ENCODE peak calls at places on chromosomes 6 and 20, in nine cellular contexts. H is vagina; D is upper lobe of right lung; B is naive thymus-derived CD4-positive, alpha-beta T cell; P is esophagus muscularis mucosa; T is Karpas-422; L is fibroblast of lung; A is right atrium auricular region; X is sigmoid colon. U is an unnamed sample.
A peak's percentile ranks its signal among the peaks of the same experiment; 100 is the strongest.

GRCh38 chr6:112298816-112299281 is 44.5 kb upstream of the LAMA4 start:
- DNase-seq in H (no peak), D (no peak), B (no peak), P (no peak), T (no peak), L (peak; percentile 95), A (no peak), X (no peak), U (no peak)

GRCh38 chr6:35048631-35049083 is 92.5 kb downstream of the TCP11 start:
- DNase-seq in H (no peak), D (no peak), B (peak; percentile 38), P (no peak), T (no peak), L (peak; percentile 87), A (no peak), X (peak; percentile 88), U (peak; percentile 13)

GRCh38 chr20:19976595-19977372 is 40.4 kb upstream of the NAA20 start:
- DNase-seq in H (no peak), D (peak; percentile 84), B (no peak), P (no peak), T (no peak), L (peak; percentile 94), A (peak; percentile 77), X (peak; percentile 84), U (peak; percentile 18)

GRCh38 chr20:8853805-8854338 is 215.0 kb upstream of the PLCB4 start:
- DNase-seq in H (no peak), D (no peak), B (peak; percentile 11), P (no peak), T (peak; percentile 78), L (peak; percentile 70), A (no peak), X (no peak), U (peak; percentile 1)

GRCh38 chr6:139062921-139063320 is 34.4 kb downstream of the ABRACL start:
- DNase-seq in H (no peak), D (no peak), B (no peak), P (no peak), T (no peak), L (peak; percentile 78), A (no peak), X (no peak), U (no peak)

GRCh38 chr20:37411408-37412306 is 65.7 kb downstream of the SRC start:
- DNase-seq in H (no peak), D (no peak), B (no peak), P (no peak), T (no peak), L (peak; percentile 36), A (no peak), X (no peak), U (no peak)

GRCh38 chr6:135944120-135944519 is 92.6 kb downstream of the PDE7B start:
- DNase-seq in H (no peak), D (no peak), B (no peak), P (no peak), T (no peak), L (no peak), A (no peak), X (no peak), U (no peak)

GRCh38 chr6:163860194-163861081 is 445.9 kb downstream of the QKI start:
- DNase-seq in H (no peak), D (no peak), B (no peak), P (peak; percentile 89), T (no peak), L (peak; percentile 77), A (no peak), X (no peak), U (no peak)

GRCh38 chr6:30541515-30542403 is 14.5 kb downstream of the GNL1 start:
- DNase-seq in H (peak; percentile 88), D (peak; percentile 84), B (peak; percentile 81), P (peak; percentile 94), T (peak; percentile 94), L (peak; percentile 82), A (peak; percentile 87), X (peak; percentile 86), U (peak; percentile 83)

DNA sequence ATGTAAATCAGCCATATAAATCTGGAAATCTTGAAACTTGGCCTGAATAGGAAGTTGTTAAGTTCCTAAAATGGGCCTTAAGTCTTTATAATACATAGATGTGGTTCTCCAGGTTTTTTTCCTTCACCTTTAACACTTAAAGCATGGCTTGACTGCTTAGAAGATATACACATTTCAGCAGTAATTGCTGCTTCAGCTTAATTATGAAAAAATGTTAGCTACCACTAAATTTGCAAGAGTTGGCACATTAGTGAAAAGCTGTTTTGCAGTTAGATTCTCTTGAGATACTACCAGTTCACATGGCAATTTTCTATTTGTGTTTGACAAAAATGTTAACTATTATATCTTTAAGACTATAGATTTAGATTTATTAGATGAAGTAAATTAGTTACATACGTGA is 72.7 kb upstream of the MYO6 start:
- DNase-seq in H (no peak), D (no peak), B (no peak), P (no peak), T (no peak), L (no peak), A (no peak), X (no peak), U (no peak)
- H3K36me3 ChIP-seq in H (peaks cover 71% of the 10 kb centered on the region), D (peaks cover 85% of the 10 kb centered on the region), B (peaks cover 28% of the 10 kb centered on the region), P (peaks cover 42% of the 10 kb centered on the region), T (peaks cover 71% of the 10 kb centered on the region), L (peaks cover 10% of the 10 kb centered on the region), A (peaks cover 64% of the 10 kb centered on the region), X (peaks cover 48% of the 10 kb centered on the region), U (peaks cover 38% of the 10 kb centered on the region)

GRCh38 chr6:160956300-160957035 is 35.1 kb upstream of the MAP3K4 start:
- DNase-seq in H (peak; percentile 79), D (no peak), B (no peak), P (peak; percentile 86), T (no peak), L (no peak), A (no peak), X (no peak), U (no peak)

GRCh38 chr6:160960839-160961238 is 30.7 kb upstream of the MAP3K4 start:
- DNase-seq in H (no peak), D (no peak), B (no peak), P (no peak), T (no peak), L (no peak), A (no peak), X (no peak), U (no peak)

GRCh38 chr6:160962835-160963623 is 28.5 kb upstream of the MAP3K4 start:
- DNase-seq in H (peak; percentile 72), D (no peak), B (no peak), P (peak; percentile 53), T (no peak), L (no peak), A (no peak), X (no peak), U (no peak)

GRCh38 chr6:160955508-160956295 is 35.9 kb upstream of the MAP3K4 start:
- DNase-seq in H (peak; percentile 77), D (no peak), B (no peak), P (peak; percentile 86), T (no peak), L (no peak), A (no peak), X (no peak), U (no peak)

GRCh38 chr6:160960067-160960466 is 31.5 kb upstream of the MAP3K4 start:
- DNase-seq in H (peak; percentile 16), D (no peak), B (no peak), P (peak; percentile 29), T (no peak), L (no peak), A (no peak), X (no peak), U (no peak)
- H3K27ac ChIP-seq in H (no peak overlapping the region), D (no peak overlapping the region), B (no peak overlapping the region), P (no peak overlapping the region), T (no peak overlapping the region), L (no peak overlapping the region), A (no peak overlapping the region), X (no peak overlapping the region), U (no peak overlapping the region)

GRCh38 chr6:169702640-169703246 is 817 bp downstream of the C6orf120 start:
- DNase-seq in H (no peak), D (peak; percentile 76), B (peak; percentile 61), P (no peak), T (peak; percentile 78), L (no peak), A (no peak), X (no peak), U (peak; percentile 61)

GRCh38 chr6:169701218-169701952 is 444 bp downstream of the WDR27 start:
- DNase-seq in H (no peak), D (no peak), B (no peak), P (no peak), T (peak; percentile 78), L (no peak), A (no peak), X (peak; percentile 73), U (no peak)

GRCh38 chr6:169701953-169702639 is at the start of the genes C6orf120 and WDR27:
- DNase-seq in H (peak; percentile 95), D (peak; percentile 99), B (peak; percentile 94), P (peak; percentile 99), T (peak; percentile 99), L (peak; percentile 95), A (peak; percentile 96), X (peak; percentile 98), U (peak; percentile 98)

GRCh38 chr6:169695131-169695530 is 6.7 kb downstream of the WDR27 start:
- DNase-seq in H (no peak), D (no peak), B (no peak), P (no peak), T (no peak), L (no peak), A (no peak), X (no peak), U (no peak)

DNA sequence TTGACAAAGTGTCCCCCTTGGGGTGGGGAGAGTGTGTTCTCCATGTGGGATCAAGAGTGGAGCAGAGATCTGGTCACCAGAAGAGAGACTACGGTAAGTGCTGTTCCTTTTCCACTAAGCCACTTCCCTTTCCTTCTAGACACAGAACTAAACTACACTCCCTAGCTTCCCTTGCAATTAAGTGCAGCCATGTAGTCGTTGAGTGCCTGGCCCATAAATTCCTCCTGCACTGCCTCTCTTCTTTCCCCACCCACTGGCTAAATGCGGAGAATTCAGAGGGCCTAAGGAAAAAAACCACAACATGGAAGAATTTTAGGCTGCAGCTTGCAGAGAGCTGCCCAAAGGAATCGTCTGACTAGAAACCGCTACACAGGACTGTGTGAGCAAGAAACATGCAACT is 1.5 kb downstream of the WDR27 start:
- DNase-seq in H (no peak), D (no peak), B (no peak), P (no peak), T (peak; percentile 57), L (peak; percentile 68), A (no peak), X (no peak), U (no peak)
- H3K4me3 ChIP-seq in H (no peak overlapping the region), D (no peak overlapping the region), B (no peak overlapping the region), P (no peak overlapping the region), T (peak overlapping the region; percentile 93), L (peak overlapping the region; percentile 91), A (no peak overlapping the region), X (no peak overlapping the region), U (no peak overlapping the region)

DNA sequence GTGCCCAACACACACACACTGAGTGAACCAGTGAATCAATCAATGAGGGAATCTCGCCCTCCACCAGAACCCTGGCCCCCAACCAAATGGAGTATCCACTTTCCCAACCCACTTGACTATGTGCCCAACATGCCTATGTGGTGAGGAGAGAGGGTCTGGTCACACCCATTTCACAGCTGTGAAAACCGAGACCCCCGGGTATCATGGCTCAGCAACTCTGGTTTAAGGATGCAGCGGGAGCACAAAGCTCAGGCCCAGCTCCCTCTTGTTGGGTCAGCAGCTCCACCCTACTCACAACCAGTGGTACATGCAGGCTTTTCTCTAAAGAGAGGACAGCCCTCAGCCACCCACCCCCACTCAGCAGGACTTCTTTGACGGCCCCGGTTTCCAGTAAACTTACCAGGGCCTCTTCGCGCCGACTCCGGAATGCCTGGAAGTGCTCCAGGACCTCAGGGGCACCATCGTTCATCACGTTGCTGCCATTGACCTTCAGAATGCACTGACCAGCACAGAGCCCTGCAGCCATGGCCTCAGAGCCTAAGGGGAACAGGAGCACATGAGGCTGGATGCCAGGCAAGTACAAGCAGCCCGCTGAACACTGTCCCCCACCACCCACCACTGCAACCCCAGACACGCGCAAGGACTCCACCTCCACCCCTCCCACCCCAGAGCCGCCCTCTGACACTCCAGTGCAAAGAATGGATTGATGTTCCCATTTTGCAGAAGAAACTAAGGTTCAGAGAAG is 174.7 kb downstream of the PREX1 start:
- DNase-seq in H (no peak), D (no peak), B (no peak), P (no peak), T (no peak), L (no peak), A (no peak), X (no peak), U (no peak)
- H3K36me3 ChIP-seq in H (peaks cover 12% of the 10 kb centered on the region), D (peaks cover 83% of the 10 kb centered on the region), B (peaks cover 51% of the 10 kb centered on the region), P (peaks cover 7% of the 10 kb centered on the region), T (no peaks in the 10 kb centered on the region), L (no peaks in the 10 kb centered on the region), A (peaks cover 20% of the 10 kb centered on the region), X (no peaks in the 10 kb centered on the region), U (peaks cover 98% of the 10 kb centered on the region)